ENCODE peak calls at places on chromosomes 16 and 17, in seven cellular contexts. O is neural crest cell, L is GOT3, N is body of pancreas, E is ACHN, H is uterus, S is MCF 10A. C is an unnamed sample.

GRCh38 chr16:84503751-84504395 is 586 bp downstream of the MEAK7 start:
- DNase-seq in O (no peak), L (no peak), N (no peak), E (peak), H (peak), S (peak), C (no peak)

GRCh38 chr16:76081936-76082335 is 195.3 kb upstream of the CNTNAP4 start:
- DNase-seq in O (no peak), L (no peak), N (no peak), E (no peak), H (no peak), S (peak), C (no peak)

GRCh38 chr17:82864721-82865240 is 25.0 kb upstream of the ZNF750 start:
- DNase-seq in O (no peak), L (no peak), N (no peak), E (no peak), H (no peak), S (no peak), C (no peak)

GRCh38 chr16:56603589-56603988 is 4.8 kb upstream of the MT2A start:
- DNase-seq in O (no peak), L (no peak), N (peak), E (peak), H (no peak), S (peak), C (no peak)

GRCh38 chr16:68756250-68757051 is 19.4 kb downstream of the CDH1 start:
- DNase-seq in O (no peak), L (no peak), N (peak), E (no peak), H (no peak), S (peak), C (no peak)

GRCh38 chr17:83057793-83058477 is 21.5 kb upstream of the METRNL start:
- DNase-seq in O (no peak), L (no peak), N (no peak), E (peak), H (peak), S (no peak), C (no peak)

GRCh38 chr16:22077700-22078313 is 14.5 kb upstream of the VWA3A start:
- DNase-seq in O (peak), L (peak), N (peak), E (peak), H (peak), S (peak), C (peak)

GRCh38 chr17:27551701-27552466 is 79.1 kb upstream of the LGALS9 start:
- DNase-seq in O (no peak), L (no peak), N (peak), E (peak), H (no peak), S (peak), C (no peak)

GRCh38 chr16:79339863-79340262 is 260.7 kb downstream of the MAF start:
- DNase-seq in O (no peak), L (no peak), N (no peak), E (no peak), H (no peak), S (no peak), C (no peak)

GRCh38 chr17:76561799-76562268 is 22.0 kb downstream of the PRCD start:
- DNase-seq in O (no peak), L (no peak), N (no peak), E (no peak), H (no peak), S (peak), C (no peak)

GRCh38 chr16:83420206-83420760 is 387.5 kb upstream of the HSBP1 start:
- DNase-seq in O (peak), L (no peak), N (no peak), E (peak), H (no peak), S (peak), C (peak)

GRCh38 chr16:85891776-85892166 is 7.2 kb upstream of the IRF8 start:
- DNase-seq in O (no peak), L (no peak), N (no peak), E (no peak), H (no peak), S (no peak), C (no peak)

GRCh38 chr17:71412803-71413202 is 708.0 kb upstream of the SOX9 start:
- DNase-seq in O (no peak), L (no peak), N (no peak), E (peak), H (no peak), S (peak), C (no peak)

GRCh38 chr16:82432261-82432660 is 194.5 kb upstream of the CDH13 start:
- DNase-seq in O (no peak), L (no peak), N (no peak), E (no peak), H (no peak), S (no peak), C (no peak)

GRCh38 chr16:728890-729744 is 2.2 kb downstream of the HAGHL start:
- DNase-seq in O (no peak), L (no peak), N (no peak), E (no peak), H (no peak), S (no peak), C (no peak)

C was measured in nephron progenitor cell.